ENCODE peak calls at places on chromosomes 2 and 18, in five cellular contexts. Q is NCI-H774; W is stimulated activated CD4-positive, alpha-beta T cell treated with anti-CD3 and anti-CD28 coated beads, Interleukin-1b, Interleukin-23, amount 100 ng/mL, for 1 hour; D is M059J; G is iPS DF 6.9. Y is an unnamed sample.

GRCh38 chr18:51278045-51278649 is 80.7 kb upstream of the MEX3C start:
- DNase-seq in D (peak), W (peak), G (peak), Q (peak), Y (peak)

GRCh38 chr2:31675485-31675901 is 94.8 kb upstream of the SRD5A2 start:
- DNase-seq in W (no peak), Q (no peak), D (no peak), G (no peak), Y (no peak)

GRCh38 chr2:70045932-70046331 is 41.3 kb upstream of the PCBP1 start:
- DNase-seq in Q (no peak), W (no peak), G (no peak), D (no peak), Y (no peak)

GRCh38 chr2:127565261-127566138 is 30.0 kb downstream of the MYO7B start:
- DNase-seq in G (no peak), D (no peak), Q (no peak), W (no peak), Y (no peak)

GRCh38 chr2:97728091-97728596 is 14.8 kb downstream of the ZAP70 start:
- DNase-seq in Q (no peak), W (no peak), D (peak), G (no peak), Y (no peak)

GRCh38 chr18:3554091-3554601 is 104.2 kb downstream of the TGIF1 start:
- DNase-seq in W (no peak), G (peak), D (no peak), Q (no peak), Y (peak)

GRCh38 chr18:21241224-21242131 is 554 bp upstream of the GREB1L start:
- DNase-seq in Q (peak), W (no peak), G (no peak), D (peak), Y (peak)

GRCh38 chr2:109102588-109103233 is 26.3 kb upstream of the SH3RF3 start:
- DNase-seq in G (peak), W (no peak), D (no peak), Q (no peak), Y (no peak)

GRCh38 chr2:10331033-10331701 is 28.5 kb downstream of the HPCAL1 start:
- DNase-seq in Q (no peak), D (no peak), W (peak), G (no peak), Y (no peak)

GRCh38 chr2:58921676-58922075 is 680.6 kb upstream of the FANCL start:
- DNase-seq in G (no peak), Q (no peak), W (no peak), D (no peak), Y (no peak)

GRCh38 chr18:79796531-79797390 is 977 bp upstream of the KCNG2 start:
- DNase-seq in G (no peak), D (peak), Q (no peak), W (no peak), Y (no peak)

GRCh38 chr2:19810637-19811036 is 91.1 kb downstream of the TTC32 start:
- DNase-seq in G (no peak), Q (no peak), D (no peak), W (no peak), Y (no peak)

GRCh38 chr2:112673008-112673407 is 27.3 kb downstream of the SLC20A1 start:
- DNase-seq in D (no peak), G (no peak), W (no peak), Q (no peak), Y (no peak)

GRCh38 chr18:61993831-61994230 is 101.0 kb upstream of the RNF152 start:
- DNase-seq in W (no peak), G (no peak), Q (no peak), D (no peak), Y (no peak)

GRCh38 chr18:36038102-36038663 is 29.2 kb downstream of the RPRD1A start:
- DNase-seq in D (no peak), G (no peak), Q (no peak), W (no peak), Y (no peak)

GRCh38 chr18:54679318-54680149 is 88.5 kb downstream of the DYNAP start:
- DNase-seq in D (peak), W (no peak), Q (peak), G (no peak), Y (peak)

GRCh38 chr18:9831046-9831722 is 54.6 kb upstream of the TXNDC2 start:
- DNase-seq in Q (no peak), W (no peak), D (no peak), G (no peak), Y (no peak)

GRCh38 chr2:189540551-189540950 is 40.0 kb downstream of the SLC40A1 start:
- DNase-seq in W (no peak), G (no peak), Q (no peak), D (no peak), Y (no peak)

GRCh38 chr2:73920577-73921545 is 5.8 kb upstream of the DGUOK start:
- DNase-seq in G (peak), W (peak), Q (peak), D (peak), Y (peak)

GRCh38 chr18:54284967-54285785 is 15.9 kb downstream of the POLI start:
- DNase-seq in D (peak), W (no peak), Q (no peak), G (no peak), Y (peak)

GRCh38 chr18:79547413-79548076 is 132.1 kb upstream of the CTDP1 start:
- DNase-seq in D (no peak), Q (no peak), W (no peak), G (no peak), Y (no peak)

GRCh38 chr18:10266236-10266585 is 188.2 kb upstream of the APCDD1 start:
- DNase-seq in D (no peak), W (no peak), G (no peak), Q (no peak), Y (no peak)

GRCh38 chr2:212646698-212647097 is 108.1 kb upstream of the ERBB4 start:
- DNase-seq in W (no peak), Q (no peak), D (peak), G (no peak), Y (peak)

GRCh38 chr18:58025733-58026132 is 18.3 kb upstream of the NEDD4L start:
- DNase-seq in W (no peak), D (peak), G (no peak), Q (no peak), Y (no peak)

GRCh38 chr2:8225257-8225656 is 456.6 kb upstream of the ID2 start:
- DNase-seq in G (no peak), W (no peak), Q (no peak), D (no peak), Y (no peak)

GRCh38 chr2:226788064-226788463 is 11.6 kb downstream of the IRS1 start:
- DNase-seq in D (no peak), Q (no peak), W (no peak), G (no peak), Y (no peak)

GRCh38 chr2:196160966-196161365 is 10.4 kb downstream of the STK17B start:
- DNase-seq in D (no peak), Q (no peak), G (no peak), W (no peak), Y (no peak)

GRCh38 chr18:3526421-3527354 is 76.7 kb downstream of the TGIF1 start:
- DNase-seq in G (no peak), W (no peak), Q (no peak), D (peak), Y (peak)

GRCh38 chr2:3282056-3282998 is 95.3 kb downstream of the EIPR1 start:
- DNase-seq in D (peak), Q (peak), G (no peak), W (no peak), Y (peak)

Y was measured in astrocyte of the hippocampus.